ENCODE peak calls at places on chromosome 18, in seven cellular contexts. One of them, this sample, is unnamed.

GRCh38 chr18:75124551-75124950 is 84.4 kb downstream of the PTGR3 start:
- DNase-seq in WERI-Rb-1: no peak
- DNase-seq in fibroblast of the aortic adventitia: no peak
- DNase-seq in fibroblast of pulmonary artery: no peak
- DNase-seq in right cardiac atrium: no peak
- DNase-seq in transverse colon: no peak
- DNase-seq in cardiac fibroblast: no peak
- DNase-seq in this sample: no peak

GRCh38 chr18:51721388-51721787 is 523.9 kb upstream of the MEX3C start:
- DNase-seq in WERI-Rb-1: no peak
- DNase-seq in fibroblast of the aortic adventitia: no peak
- DNase-seq in fibroblast of pulmonary artery: no peak
- DNase-seq in right cardiac atrium: no peak
- DNase-seq in transverse colon: no peak
- DNase-seq in cardiac fibroblast: no peak
- DNase-seq in this sample: no peak

GRCh38 chr18:39752351-39752750 is 2186.8 kb upstream of the CELF4 start:
- DNase-seq in WERI-Rb-1: no peak
- DNase-seq in fibroblast of the aortic adventitia: no peak
- DNase-seq in fibroblast of pulmonary artery: peak; percentile 7
- DNase-seq in right cardiac atrium: no peak
- DNase-seq in transverse colon: no peak
- DNase-seq in cardiac fibroblast: no peak
- DNase-seq in this sample: no peak

GRCh38 chr18:3162181-3162580 is 57.6 kb downstream of the MYOM1 start:
- DNase-seq in WERI-Rb-1: no peak
- DNase-seq in fibroblast of the aortic adventitia: no peak
- DNase-seq in fibroblast of pulmonary artery: no peak
- DNase-seq in right cardiac atrium: no peak
- DNase-seq in transverse colon: peak; percentile 74
- DNase-seq in cardiac fibroblast: no peak
- DNase-seq in this sample: no peak

GRCh38 chr18:11411021-11411420 is 198.4 kb upstream of the SLC35G4 start:
- DNase-seq in WERI-Rb-1: no peak
- DNase-seq in fibroblast of the aortic adventitia: peak; percentile 9
- DNase-seq in fibroblast of pulmonary artery: no peak
- DNase-seq in right cardiac atrium: no peak
- DNase-seq in transverse colon: no peak
- DNase-seq in cardiac fibroblast: no peak
- DNase-seq in this sample: no peak

GRCh38 chr18:6963452-6964097 is 154.0 kb downstream of the LAMA1 start:
- DNase-seq in WERI-Rb-1: no peak
- DNase-seq in fibroblast of the aortic adventitia: no peak
- DNase-seq in fibroblast of pulmonary artery: no peak
- DNase-seq in right cardiac atrium: no peak
- DNase-seq in transverse colon: no peak
- DNase-seq in cardiac fibroblast: no peak
- DNase-seq in this sample: no peak

GRCh38 chr18:69400253-69400975 is at the start of gene DOK6:
- DNase-seq in WERI-Rb-1: peak; percentile 80
- DNase-seq in fibroblast of the aortic adventitia: peak; percentile 65
- DNase-seq in fibroblast of pulmonary artery: peak; percentile 77
- DNase-seq in right cardiac atrium: peak; percentile 86
- DNase-seq in transverse colon: no peak
- DNase-seq in cardiac fibroblast: peak; percentile 84
- DNase-seq in this sample: peak; percentile 21

GRCh38 chr18:58455318-58455950 is 173.5 kb downstream of the ALPK2 start:
- DNase-seq in WERI-Rb-1: no peak
- DNase-seq in fibroblast of the aortic adventitia: no peak
- DNase-seq in fibroblast of pulmonary artery: no peak
- DNase-seq in right cardiac atrium: no peak
- DNase-seq in transverse colon: no peak
- DNase-seq in cardiac fibroblast: no peak
- DNase-seq in this sample: no peak

GRCh38 chr18:46411862-46412690 is 244.9 kb downstream of the LOXHD1 start:
- DNase-seq in WERI-Rb-1: peak; percentile 67
- DNase-seq in fibroblast of the aortic adventitia: no peak
- DNase-seq in fibroblast of pulmonary artery: no peak
- DNase-seq in right cardiac atrium: peak; percentile 82
- DNase-seq in transverse colon: no peak
- DNase-seq in cardiac fibroblast: peak; percentile 44
- DNase-seq in this sample: peak; percentile 60

GRCh38 chr18:50194623-50195532 is at the start of gene MYO5B:
- DNase-seq in WERI-Rb-1: peak; percentile 80
- DNase-seq in fibroblast of the aortic adventitia: no peak
- DNase-seq in fibroblast of pulmonary artery: no peak
- DNase-seq in right cardiac atrium: peak; percentile 53
- DNase-seq in transverse colon: peak; percentile 91
- DNase-seq in cardiac fibroblast: no peak
- DNase-seq in this sample: no peak

GRCh38 chr18:45876131-45876530 is 50.7 kb downstream of the SIGLEC15 start:
- DNase-seq in WERI-Rb-1: no peak
- DNase-seq in fibroblast of the aortic adventitia: no peak
- DNase-seq in fibroblast of pulmonary artery: no peak
- DNase-seq in right cardiac atrium: no peak
- DNase-seq in transverse colon: no peak
- DNase-seq in cardiac fibroblast: no peak
- DNase-seq in this sample: no peak

GRCh38 chr18:62529597-62529996 is 6.8 kb downstream of the ZCCHC2 start:
- DNase-seq in WERI-Rb-1: no peak
- DNase-seq in fibroblast of the aortic adventitia: no peak
- DNase-seq in fibroblast of pulmonary artery: no peak
- DNase-seq in right cardiac atrium: no peak
- DNase-seq in transverse colon: no peak
- DNase-seq in cardiac fibroblast: no peak
- DNase-seq in this sample: no peak

GRCh38 chr18:46899274-46899948 is 17.9 kb downstream of the PIAS2 start:
- DNase-seq in WERI-Rb-1: no peak
- DNase-seq in fibroblast of the aortic adventitia: no peak
- DNase-seq in fibroblast of pulmonary artery: no peak
- DNase-seq in right cardiac atrium: no peak
- DNase-seq in transverse colon: no peak
- DNase-seq in cardiac fibroblast: no peak
- DNase-seq in this sample: no peak

GRCh38 chr18:52499646-52500045 is 159.6 kb downstream of the DCC start:
- DNase-seq in WERI-Rb-1: peak; percentile 67
- DNase-seq in fibroblast of the aortic adventitia: no peak
- DNase-seq in fibroblast of pulmonary artery: no peak
- DNase-seq in right cardiac atrium: no peak
- DNase-seq in transverse colon: no peak
- DNase-seq in cardiac fibroblast: no peak
- DNase-seq in this sample: peak; percentile 32

GRCh38 chr18:7872569-7872968 is 305.5 kb downstream of the PTPRM start:
- DNase-seq in WERI-Rb-1: no peak
- DNase-seq in fibroblast of the aortic adventitia: peak; percentile 67
- DNase-seq in fibroblast of pulmonary artery: peak; percentile 32
- DNase-seq in right cardiac atrium: no peak
- DNase-seq in transverse colon: no peak
- DNase-seq in cardiac fibroblast: peak; percentile 46
- DNase-seq in this sample: no peak

GRCh38 chr18:52451851-52452250 is 111.9 kb downstream of the DCC start:
- DNase-seq in WERI-Rb-1: peak; percentile 74
- DNase-seq in fibroblast of the aortic adventitia: no peak
- DNase-seq in fibroblast of pulmonary artery: no peak
- DNase-seq in right cardiac atrium: no peak
- DNase-seq in transverse colon: no peak
- DNase-seq in cardiac fibroblast: no peak
- DNase-seq in this sample: no peak

GRCh38 chr18:58669731-58670379 is 1.4 kb upstream of the MALT1 start:
- DNase-seq in WERI-Rb-1: no peak
- DNase-seq in fibroblast of the aortic adventitia: no peak
- DNase-seq in fibroblast of pulmonary artery: peak; percentile 17
- DNase-seq in right cardiac atrium: no peak
- DNase-seq in transverse colon: no peak
- DNase-seq in cardiac fibroblast: no peak
- DNase-seq in this sample: no peak

GRCh38 chr18:78683191-78684010 is 296.2 kb upstream of the SALL3 start:
- DNase-seq in WERI-Rb-1: no peak
- DNase-seq in fibroblast of the aortic adventitia: no peak
- DNase-seq in fibroblast of pulmonary artery: no peak
- DNase-seq in right cardiac atrium: no peak
- DNase-seq in transverse colon: no peak
- DNase-seq in cardiac fibroblast: no peak
- DNase-seq in this sample: no peak

GRCh38 chr18:75727479-75727878 is 300.0 kb upstream of the SMIM21 start:
- DNase-seq in WERI-Rb-1: peak; percentile 74
- DNase-seq in fibroblast of the aortic adventitia: peak; percentile 15
- DNase-seq in fibroblast of pulmonary artery: peak; percentile 29
- DNase-seq in right cardiac atrium: peak; percentile 61
- DNase-seq in transverse colon: peak; percentile 14
- DNase-seq in cardiac fibroblast: peak; percentile 47
- DNase-seq in this sample: no peak

GRCh38 chr18:33201509-33201926 is 239.0 kb downstream of the CCDC178 start:
- DNase-seq in WERI-Rb-1: peak; percentile 25
- DNase-seq in fibroblast of the aortic adventitia: peak; percentile 11
- DNase-seq in fibroblast of pulmonary artery: peak; percentile 53
- DNase-seq in right cardiac atrium: no peak
- DNase-seq in transverse colon: peak; percentile 9
- DNase-seq in cardiac fibroblast: peak; percentile 21
- DNase-seq in this sample: peak; percentile 13

GRCh38 chr18:1503847-1504246 is 599.2 kb downstream of the ADCYAP1 start:
- DNase-seq in WERI-Rb-1: no peak
- DNase-seq in fibroblast of the aortic adventitia: no peak
- DNase-seq in fibroblast of pulmonary artery: no peak
- DNase-seq in right cardiac atrium: no peak
- DNase-seq in transverse colon: no peak
- DNase-seq in cardiac fibroblast: no peak
- DNase-seq in this sample: no peak

GRCh38 chr18:75211721-75212625 is 1.4 kb downstream of the TSHZ1 start:
- DNase-seq in WERI-Rb-1: peak; percentile 48
- DNase-seq in fibroblast of the aortic adventitia: peak; percentile 33
- DNase-seq in fibroblast of pulmonary artery: no peak
- DNase-seq in right cardiac atrium: peak; percentile 75
- DNase-seq in transverse colon: peak; percentile 39
- DNase-seq in cardiac fibroblast: peak; percentile 49
- DNase-seq in this sample: no peak

GRCh38 chr18:51089691-51090090 is 59.7 kb downstream of the SMAD4 start:
- DNase-seq in WERI-Rb-1: no peak
- DNase-seq in fibroblast of the aortic adventitia: no peak
- DNase-seq in fibroblast of pulmonary artery: no peak
- DNase-seq in right cardiac atrium: no peak
- DNase-seq in transverse colon: no peak
- DNase-seq in cardiac fibroblast: no peak
- DNase-seq in this sample: no peak

GRCh38 chr18:35526476-35527120 is 28.8 kb upstream of the INO80C start:
- DNase-seq in WERI-Rb-1: no peak
- DNase-seq in fibroblast of the aortic adventitia: peak; percentile 10
- DNase-seq in fibroblast of pulmonary artery: peak; percentile 63
- DNase-seq in right cardiac atrium: peak; percentile 73
- DNase-seq in transverse colon: peak; percentile 18
- DNase-seq in cardiac fibroblast: peak; percentile 57
- DNase-seq in this sample: no peak
- H3K4me3 ChIP-seq in WERI-Rb-1: no peak overlapping the region
- H3K4me3 ChIP-seq in fibroblast of the aortic adventitia: no peak overlapping the region
- H3K4me3 ChIP-seq in fibroblast of pulmonary artery: peak overlapping the region; percentile 21
- H3K4me3 ChIP-seq in right cardiac atrium: peak overlapping the region; percentile 14
- H3K4me3 ChIP-seq in transverse colon: no peak overlapping the region
- H3K4me3 ChIP-seq in cardiac fibroblast: no peak overlapping the region
- H3K4me3 ChIP-seq in this sample: no peak overlapping the region

DNA sequence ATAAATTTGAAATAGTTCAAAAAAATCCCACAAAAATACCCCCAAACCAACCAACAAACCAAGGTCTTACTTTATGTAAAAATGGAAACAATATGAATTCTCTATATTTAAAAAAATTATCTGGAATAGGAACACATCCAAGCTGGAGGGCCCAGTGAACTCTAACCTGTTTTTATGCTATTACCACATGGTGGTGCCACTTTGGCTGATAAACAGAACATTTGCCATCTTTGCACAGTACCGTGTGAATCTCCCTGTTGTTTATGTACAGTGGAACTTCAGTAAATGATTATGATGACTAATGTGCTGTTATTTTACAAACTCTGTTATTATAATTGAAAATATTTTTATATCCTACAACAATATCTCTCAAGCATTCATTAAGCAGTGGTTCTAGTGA is 145.3 kb upstream of the SMAD7 start:
- DNase-seq in WERI-Rb-1: no peak
- DNase-seq in fibroblast of the aortic adventitia: no peak
- DNase-seq in fibroblast of pulmonary artery: no peak
- DNase-seq in right cardiac atrium: no peak
- DNase-seq in transverse colon: no peak
- DNase-seq in cardiac fibroblast: no peak
- DNase-seq in this sample: no peak
- H3K4me3 ChIP-seq in WERI-Rb-1: no peak overlapping the region
- H3K4me3 ChIP-seq in fibroblast of the aortic adventitia: no peak overlapping the region
- H3K4me3 ChIP-seq in fibroblast of pulmonary artery: no peak overlapping the region
- H3K4me3 ChIP-seq in right cardiac atrium: no peak overlapping the region
- H3K4me3 ChIP-seq in transverse colon: no peak overlapping the region
- H3K4me3 ChIP-seq in cardiac fibroblast: no peak overlapping the region
- H3K4me3 ChIP-seq in this sample: no peak overlapping the region

GRCh38 chr18:70623106-70623505 is 334.3 kb downstream of the SOCS6 start:
- DNase-seq in WERI-Rb-1: no peak
- DNase-seq in fibroblast of the aortic adventitia: no peak
- DNase-seq in fibroblast of pulmonary artery: no peak
- DNase-seq in right cardiac atrium: no peak
- DNase-seq in transverse colon: no peak
- DNase-seq in cardiac fibroblast: no peak
- DNase-seq in this sample: no peak

GRCh38 chr18:70621710-70622109 is 332.9 kb downstream of the SOCS6 start:
- DNase-seq in WERI-Rb-1: no peak
- DNase-seq in fibroblast of the aortic adventitia: no peak
- DNase-seq in fibroblast of pulmonary artery: no peak
- DNase-seq in right cardiac atrium: no peak
- DNase-seq in transverse colon: no peak
- DNase-seq in cardiac fibroblast: no peak
- DNase-seq in this sample: no peak

DNA sequence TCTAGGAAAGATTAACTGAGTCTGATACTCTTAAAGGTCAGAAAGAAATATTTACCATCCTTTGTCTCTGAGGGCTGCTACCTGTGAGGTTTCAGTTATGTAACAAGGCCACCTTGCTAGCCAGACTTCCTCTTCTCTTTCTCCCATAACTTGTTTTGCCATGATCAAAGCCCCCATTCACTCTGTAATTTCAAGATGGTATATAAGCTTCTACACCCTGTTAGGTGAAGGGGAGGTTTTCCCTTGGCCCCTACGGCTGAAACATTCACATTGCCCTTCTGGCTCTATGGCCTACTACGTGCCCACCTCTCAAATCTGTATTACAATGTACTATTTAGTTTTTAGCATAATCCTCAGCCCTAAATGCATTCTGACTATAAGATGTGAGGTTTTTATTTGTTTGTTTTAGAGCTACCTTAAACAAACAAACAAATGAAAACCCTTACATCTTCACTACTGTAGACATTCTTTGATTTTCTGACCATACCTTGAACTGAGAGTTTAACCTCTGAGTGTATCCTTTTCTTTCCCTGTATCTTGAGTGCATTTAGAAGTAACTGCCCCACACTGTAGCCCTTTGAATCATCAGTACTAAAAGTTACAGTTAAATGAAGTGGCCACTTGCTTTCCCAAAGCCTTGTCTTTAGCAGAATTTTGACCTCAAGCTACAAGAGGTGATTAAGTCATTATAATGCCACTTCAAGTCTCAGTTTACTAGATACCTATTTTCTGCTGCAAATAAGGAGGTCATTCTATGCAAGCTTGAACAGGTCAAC is 332.2 kb downstream of the SOCS6 start:
- DNase-seq in WERI-Rb-1: no peak
- DNase-seq in fibroblast of the aortic adventitia: no peak
- DNase-seq in fibroblast of pulmonary artery: no peak
- DNase-seq in right cardiac atrium: no peak
- DNase-seq in transverse colon: no peak
- DNase-seq in cardiac fibroblast: no peak
- DNase-seq in this sample: no peak
- H3K4me3 ChIP-seq in WERI-Rb-1: no peak overlapping the region
- H3K4me3 ChIP-seq in fibroblast of the aortic adventitia: no peak overlapping the region
- H3K4me3 ChIP-seq in fibroblast of pulmonary artery: no peak overlapping the region
- H3K4me3 ChIP-seq in right cardiac atrium: no peak overlapping the region
- H3K4me3 ChIP-seq in transverse colon: no peak overlapping the region
- H3K4me3 ChIP-seq in cardiac fibroblast: no peak overlapping the region
- H3K4me3 ChIP-seq in this sample: no peak overlapping the region

GRCh38 chr18:76727589-76727988 is 94.8 kb upstream of the ZNF236 start:
- DNase-seq in WERI-Rb-1: no peak
- DNase-seq in fibroblast of the aortic adventitia: no peak
- DNase-seq in fibroblast of pulmonary artery: no peak
- DNase-seq in right cardiac atrium: no peak
- DNase-seq in transverse colon: no peak
- DNase-seq in cardiac fibroblast: no peak
- DNase-seq in this sample: no peak
- H3K4me3 ChIP-seq in WERI-Rb-1: no peak overlapping the region
- H3K4me3 ChIP-seq in fibroblast of the aortic adventitia: no peak overlapping the region
- H3K4me3 ChIP-seq in fibroblast of pulmonary artery: no peak overlapping the region
- H3K4me3 ChIP-seq in right cardiac atrium: no peak overlapping the region
- H3K4me3 ChIP-seq in transverse colon: no peak overlapping the region
- H3K4me3 ChIP-seq in cardiac fibroblast: no peak overlapping the region
- H3K4me3 ChIP-seq in this sample: no peak overlapping the region